ENCODE peak calls at places on chromosomes 13 and 19, in four cellular contexts. C, O, R and J are unnamed samples.

GRCh38 chr13:110126391-110126961 is 180.5 kb downstream of the COL4A1 start:
- DNase-seq in R (no peak), C (peak; percentile 99), O (no peak), J (no peak)

GRCh38 chr19:22619371-22619770 is 14.8 kb upstream of the ZNF492 start:
- DNase-seq in R (no peak), C (no peak), O (no peak), J (no peak)

GRCh38 chr13:94065741-94066140 is 413.7 kb downstream of the DCT start:
- DNase-seq in O (no peak), R (no peak), C (no peak), J (no peak)

GRCh38 chr13:109971006-109971744 is 184.8 kb upstream of the IRS2 start:
- DNase-seq in R (no peak), C (peak; percentile 25), O (no peak), J (no peak)

GRCh38 chr13:51581148-51581820 is 3.0 kb upstream of the WDFY2 start:
- DNase-seq in C (no peak), R (no peak), O (no peak), J (no peak)

GRCh38 chr19:30231408-30232318 is 140.5 kb upstream of the ZNF536 start:
- DNase-seq in C (no peak), R (no peak), O (peak; percentile 48), J (no peak)

GRCh38 chr19:6501740-6502648 is at the start of gene TUBB4A:
- DNase-seq in C (no peak), R (peak; percentile 71), O (no peak), J (peak; percentile 22)

GRCh38 chr13:50419896-50420295 is 404.7 kb downstream of the KCNRG start:
- DNase-seq in R (no peak), C (no peak), O (no peak), J (no peak)

GRCh38 chr13:33152389-33152788 is 133.2 kb downstream of the STARD13 start:
- DNase-seq in O (no peak), C (no peak), R (no peak), J (no peak)

GRCh38 chr19:8678244-8678807 is 20.3 kb downstream of the ACTL9 start:
- DNase-seq in C (no peak), R (no peak), O (no peak), J (no peak)